ENCODE peak calls at places on chromosomes 16 and 17, in six cellular contexts. W is CD8-positive, alpha-beta T cell; G is ascending aorta; K is astrocyte; E is GM12864; I is lower lobe of right lung. Y is an unnamed sample.

GRCh38 chr17:63476857-63477470 is at the start of gene ACE:
- DNase-seq in W (peak), G (no peak), K (peak), E (no peak), I (no peak), Y (peak)

GRCh38 chr16:81456523-81457325 is 12.1 kb downstream of the CMIP start:
- DNase-seq in W (no peak), G (no peak), K (no peak), E (no peak), I (peak), Y (no peak)

GRCh38 chr17:46977750-46978488 is 1.1 kb downstream of the RPRML start:
- DNase-seq in W (no peak), G (no peak), K (no peak), E (no peak), I (no peak), Y (no peak)

GRCh38 chr16:72195609-72196008 is 23.7 kb upstream of the PMFBP1 start:
- DNase-seq in W (no peak), G (no peak), K (no peak), E (no peak), I (no peak), Y (no peak)

GRCh38 chr17:9050801-9051401 is 29.6 kb downstream of the NTN1 start:
- DNase-seq in W (no peak), G (no peak), K (peak), E (no peak), I (no peak), Y (no peak)

GRCh38 chr16:27740496-27741201 is 190.7 kb downstream of the KATNIP start:
- DNase-seq in W (no peak), G (no peak), K (peak), E (no peak), I (no peak), Y (no peak)

GRCh38 chr17:16449121-16449570 is 33.8 kb downstream of the TRPV2 start:
- DNase-seq in W (no peak), G (no peak), K (peak), E (no peak), I (no peak), Y (no peak)

GRCh38 chr17:57853695-57854094 is 3.9 kb upstream of the MRPS23 start:
- DNase-seq in W (no peak), G (peak), K (no peak), E (no peak), I (no peak), Y (no peak)

GRCh38 chr16:89826531-89827382 is 1.5 kb upstream of the SPIRE2 start:
- DNase-seq in W (no peak), G (no peak), K (no peak), E (no peak), I (no peak), Y (no peak)

GRCh38 chr17:61408151-61409041 is 8.8 kb downstream of the TBX2 start:
- DNase-seq in W (no peak), G (peak), K (no peak), E (no peak), I (peak), Y (peak)

GRCh38 chr17:9402590-9403199 is 172.9 kb downstream of the STX8 start:
- DNase-seq in W (no peak), G (no peak), K (no peak), E (peak), I (no peak), Y (no peak)

GRCh38 chr17:63435681-63436522 is 10.2 kb downstream of the CYB561 start:
- DNase-seq in W (no peak), G (no peak), K (no peak), E (no peak), I (no peak), Y (peak)

GRCh38 chr17:83124871-83125514 is 45.6 kb downstream of the METRNL start:
- DNase-seq in W (no peak), G (peak), K (no peak), E (no peak), I (peak), Y (peak)

GRCh38 chr17:64262125-64262421 is 987 bp downstream of the TEX2 start:
- DNase-seq in W (no peak), G (no peak), K (no peak), E (no peak), I (no peak), Y (no peak)

GRCh38 chr17:52145496-52145895 is 13.0 kb downstream of the CA10 start:
- DNase-seq in W (no peak), G (no peak), K (peak), E (no peak), I (no peak), Y (no peak)

GRCh38 chr16:86990451-86990850 is 326.7 kb downstream of the C16orf95 start:
- DNase-seq in W (no peak), G (no peak), K (no peak), E (no peak), I (no peak), Y (no peak)

GRCh38 chr17:77361986-77362620 is 221.3 kb downstream of the SEC14L1 start:
- DNase-seq in W (no peak), G (no peak), K (no peak), E (no peak), I (no peak), Y (peak)

GRCh38 chr16:142405-142804 is 3.9 kb upstream of the NPRL3 start:
- DNase-seq in W (no peak), G (no peak), K (no peak), E (no peak), I (no peak), Y (no peak)

GRCh38 chr17:39271546-39271945 is 45.8 kb upstream of the STAC2 start:
- DNase-seq in W (no peak), G (no peak), K (no peak), E (no peak), I (no peak), Y (no peak)

GRCh38 chr16:54934536-54935410 is 4.1 kb downstream of the IRX5 start:
- DNase-seq in W (no peak), G (no peak), K (peak), E (no peak), I (peak), Y (no peak)

GRCh38 chr16:11612110-11612981 is 25.6 kb upstream of the LITAF start:
- DNase-seq in W (no peak), G (no peak), K (no peak), E (no peak), I (peak), Y (no peak)

GRCh38 chr16:65120811-65121721 is 797 bp downstream of the CDH11 start:
- DNase-seq in W (no peak), G (no peak), K (peak), E (no peak), I (no peak), Y (peak)

GRCh38 chr17:56085576-56086267 is 67.6 kb upstream of the ANKFN1 start:
- DNase-seq in W (no peak), G (no peak), K (no peak), E (no peak), I (no peak), Y (no peak)

GRCh38 chr16:80862153-80862552 is 57.8 kb upstream of the CDYL2 start:
- DNase-seq in W (no peak), G (no peak), K (no peak), E (no peak), I (no peak), Y (no peak)

GRCh38 chr16:82899731-82900454 is 273.1 kb downstream of the CDH13 start:
- DNase-seq in W (no peak), G (no peak), K (peak), E (no peak), I (no peak), Y (no peak)

GRCh38 chr16:83723244-83723643 is 84.5 kb upstream of the HSBP1 start:
- DNase-seq in W (no peak), G (no peak), K (peak), E (no peak), I (no peak), Y (no peak)

GRCh38 chr17:43599835-43600234 is 53.7 kb upstream of the ETV4 start:
- DNase-seq in W (no peak), G (no peak), K (peak), E (no peak), I (no peak), Y (no peak)

GRCh38 chr17:44555056-44555455 is 2.2 kb upstream of the FZD2 start:
- DNase-seq in W (no peak), G (no peak), K (no peak), E (no peak), I (no peak), Y (no peak)

GRCh38 chr16:1902547-1903219 is 15.5 kb downstream of the HS3ST6 start:
- DNase-seq in W (no peak), G (no peak), K (no peak), E (no peak), I (no peak), Y (no peak)

GRCh38 chr16:72428611-72429376 is 256.8 kb upstream of the PMFBP1 start:
- DNase-seq in W (no peak), G (no peak), K (no peak), E (no peak), I (no peak), Y (no peak)

GRCh38 chr16:80852261-80852872 is 48.0 kb upstream of the CDYL2 start:
- DNase-seq in W (no peak), G (no peak), K (peak), E (peak), I (no peak), Y (no peak)

GRCh38 chr16:6969594-6969993 is 363.1 kb upstream of the RBFOX1 start:
- DNase-seq in W (no peak), G (no peak), K (no peak), E (no peak), I (no peak), Y (no peak)

GRCh38 chr17:39845052-39845976 is 18.8 kb downstream of the IKZF3 start:
- DNase-seq in W (no peak), G (no peak), K (no peak), E (no peak), I (no peak), Y (no peak)

GRCh38 chr16:71526111-71526998 is at the start of gene CHST4:
- DNase-seq in W (no peak), G (no peak), K (peak), E (no peak), I (no peak), Y (no peak)

DNA sequence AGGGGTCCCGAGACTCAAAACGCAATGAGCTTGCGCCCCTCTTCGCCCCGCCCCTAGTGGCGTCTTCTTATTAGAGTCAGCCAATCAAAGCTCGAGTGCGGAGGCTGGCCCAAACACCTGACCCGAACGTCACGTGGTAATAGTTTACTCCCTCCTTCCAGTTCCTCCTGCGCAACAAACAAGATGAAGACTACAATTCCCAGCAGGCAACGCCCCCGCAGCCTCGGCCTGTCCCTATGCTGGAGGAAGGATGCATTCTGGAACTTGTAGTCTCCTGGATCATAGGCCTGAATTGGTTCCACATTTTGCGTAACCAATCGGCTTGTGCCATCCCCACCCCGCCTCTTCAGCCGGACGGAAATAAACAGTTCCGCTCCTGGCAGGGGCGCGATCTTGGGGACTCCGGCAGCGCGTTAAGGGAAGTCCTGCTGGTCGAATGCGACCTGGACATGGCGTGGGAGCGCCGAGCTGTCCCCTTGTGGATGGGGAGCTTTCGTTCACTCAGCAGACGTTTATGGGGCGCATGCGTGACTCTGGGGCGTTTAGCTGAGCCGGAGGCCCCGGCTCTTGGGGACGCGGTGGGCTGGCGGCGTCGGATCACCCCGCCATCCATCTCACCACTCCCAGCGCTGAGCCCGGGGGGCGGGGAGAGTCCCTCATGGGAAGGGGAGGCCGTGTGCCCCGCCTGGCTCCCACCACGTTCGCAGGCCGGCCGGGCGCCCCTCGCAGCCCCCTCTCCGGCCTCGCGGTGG is at the start of gene WBP2:
- DNase-seq in W (peak), G (peak), K (peak), E (peak), I (peak), Y (peak)
- TF ChIP-seq CTCF in W (no peak), G (peak), K (peak), E (peak), I (peak), Y (peak)

DNA sequence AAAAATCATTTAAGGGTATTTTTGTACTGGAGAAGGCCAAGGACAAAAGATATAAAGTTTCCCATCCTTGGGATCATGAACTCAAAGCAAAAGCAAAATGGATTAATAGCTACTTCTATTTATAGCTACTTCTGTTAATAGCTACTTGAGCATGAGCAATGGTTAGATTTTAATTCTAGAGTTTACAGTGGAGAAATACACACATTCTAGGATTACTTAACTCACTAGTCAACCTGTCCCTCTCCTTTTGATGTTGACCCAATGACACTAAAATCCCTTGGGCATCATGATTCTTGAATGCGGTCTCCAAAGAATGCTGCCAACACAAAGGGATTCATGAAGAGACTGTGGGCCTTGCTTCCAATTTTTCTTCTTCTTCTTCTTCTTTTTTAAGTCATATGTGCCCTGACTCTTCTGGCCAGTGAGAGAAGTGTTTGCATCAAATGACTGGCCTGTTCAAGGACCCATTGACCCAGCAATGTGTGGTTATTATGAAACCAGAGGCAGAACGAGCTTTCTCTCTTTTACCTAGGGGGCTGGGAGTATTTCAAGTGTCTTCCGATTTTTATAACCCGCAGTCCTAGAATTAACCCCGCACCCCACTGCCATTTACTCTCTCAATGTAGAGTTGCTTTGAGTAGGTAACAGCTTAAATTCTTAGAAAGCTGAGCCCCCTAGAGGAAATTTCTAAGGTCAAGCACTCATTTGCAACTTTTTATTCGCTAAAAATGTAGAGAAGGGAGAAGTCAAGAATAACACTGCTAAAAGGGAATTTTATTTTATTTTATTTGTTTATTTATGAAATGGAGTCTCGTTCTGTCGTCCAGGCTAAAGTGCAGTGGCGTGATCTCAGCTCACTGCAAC is 34.6 kb downstream of the OTOA start:
- DNase-seq in W (no peak), G (no peak), K (no peak), E (no peak), I (no peak), Y (no peak)
- TF ChIP-seq CTCF in W (no peak), G (no peak), K (no peak), E (no peak), I (no peak), Y (no peak)

GRCh38 chr16:58515125-58515870 is at the start of gene SETD6:
- DNase-seq in W (peak), G (peak), K (peak), E (peak), I (peak), Y (peak)

GRCh38 chr16:58518083-58518979 is 3.0 kb downstream of the SETD6 start:
- DNase-seq in W (no peak), G (no peak), K (no peak), E (no peak), I (no peak), Y (no peak)

GRCh38 chr16:58516768-58517107 is 1.4 kb downstream of the SETD6 start:
- DNase-seq in W (no peak), G (no peak), K (no peak), E (no peak), I (no peak), Y (no peak)

GRCh38 chr16:58513874-58514273 is 1.4 kb upstream of the SETD6 start:
- DNase-seq in W (no peak), G (no peak), K (peak), E (no peak), I (no peak), Y (no peak)

GRCh38 chr16:58515871-58516767 is 802 bp downstream of the SETD6 start:
- DNase-seq in W (peak), G (no peak), K (no peak), E (no peak), I (peak), Y (peak)
- TF ChIP-seq CTCF in W (no peak), G (no peak), K (no peak), E (no peak), I (no peak), Y (peak)

GRCh38 chr17:80453126-80453979 is 23.1 kb downstream of the NPTX1 start:
- DNase-seq in W (no peak), G (no peak), K (no peak), E (no peak), I (no peak), Y (no peak)

GRCh38 chr17:80455784-80456183 is 20.6 kb downstream of the NPTX1 start:
- DNase-seq in W (no peak), G (no peak), K (no peak), E (no peak), I (no peak), Y (no peak)

GRCh38 chr17:80455328-80455710 is 21.1 kb downstream of the NPTX1 start:
- DNase-seq in W (no peak), G (no peak), K (no peak), E (peak), I (no peak), Y (no peak)

GRCh38 chr17:80453980-80454556 is 22.3 kb downstream of the NPTX1 start:
- DNase-seq in W (no peak), G (no peak), K (no peak), E (no peak), I (no peak), Y (no peak)

DNA sequence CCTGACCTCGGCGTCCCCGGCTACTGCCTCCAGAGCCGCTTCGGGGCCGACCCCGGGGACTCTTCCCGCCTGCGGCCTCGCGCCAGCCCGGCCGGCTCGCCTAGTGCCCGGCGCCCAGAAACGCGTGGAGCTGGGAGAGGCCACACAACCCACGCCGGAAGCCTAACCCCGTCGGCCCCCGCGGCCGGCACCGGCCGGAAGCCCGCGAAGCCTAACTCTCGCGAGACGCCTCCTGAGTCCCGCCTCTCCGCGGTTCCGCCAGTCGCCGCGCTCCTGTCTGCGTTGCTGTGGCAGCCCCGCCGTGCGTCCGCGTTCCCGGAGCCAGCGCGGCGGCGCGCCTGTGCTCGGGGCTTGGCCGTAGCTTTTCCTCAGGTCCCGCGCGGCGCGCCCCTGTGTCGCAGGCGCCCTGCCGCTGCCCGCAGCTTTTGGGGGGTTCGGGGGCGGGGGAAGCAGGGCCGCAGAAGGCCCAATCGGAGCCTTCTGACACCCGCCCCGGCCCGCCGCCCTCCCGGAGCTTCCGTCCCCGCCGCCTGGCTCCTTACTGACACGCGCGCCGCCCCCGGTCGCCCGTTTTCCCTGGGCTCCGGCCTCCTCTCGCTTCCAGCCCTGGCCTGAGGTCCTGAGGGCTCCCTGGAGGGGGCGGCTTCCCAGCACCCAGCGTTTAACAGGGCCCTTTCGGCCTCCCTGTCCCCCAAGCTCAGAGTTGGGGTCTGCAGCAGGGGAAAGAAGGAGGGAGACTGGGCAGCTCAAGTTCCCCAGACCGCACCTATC is 21.7 kb downstream of the NPTX1 start:
- DNase-seq in W (peak), G (peak), K (peak), E (peak), I (peak), Y (peak)
- TF ChIP-seq CTCF in W (no peak), G (no peak), K (no peak), E (no peak), I (no peak), Y (peak)

GRCh38 chr17:73782641-73783381 is 138.6 kb upstream of the SDK2 start:
- DNase-seq in W (no peak), G (no peak), K (no peak), E (no peak), I (no peak), Y (no peak)
- TF ChIP-seq CTCF in W (no peak), G (no peak), K (no peak), E (no peak), I (peak), Y (no peak)

GRCh38 chr16:25140459-25140858 is 28.9 kb downstream of the LCMT1 start:
- DNase-seq in W (no peak), G (no peak), K (peak), E (no peak), I (no peak), Y (no peak)

GRCh38 chr16:25138130-25138529 is 26.6 kb downstream of the LCMT1 start:
- DNase-seq in W (no peak), G (no peak), K (no peak), E (no peak), I (no peak), Y (no peak)

GRCh38 chr16:25134306-25134705 is 22.8 kb downstream of the LCMT1 start:
- DNase-seq in W (no peak), G (no peak), K (peak), E (no peak), I (no peak), Y (no peak)

DNA sequence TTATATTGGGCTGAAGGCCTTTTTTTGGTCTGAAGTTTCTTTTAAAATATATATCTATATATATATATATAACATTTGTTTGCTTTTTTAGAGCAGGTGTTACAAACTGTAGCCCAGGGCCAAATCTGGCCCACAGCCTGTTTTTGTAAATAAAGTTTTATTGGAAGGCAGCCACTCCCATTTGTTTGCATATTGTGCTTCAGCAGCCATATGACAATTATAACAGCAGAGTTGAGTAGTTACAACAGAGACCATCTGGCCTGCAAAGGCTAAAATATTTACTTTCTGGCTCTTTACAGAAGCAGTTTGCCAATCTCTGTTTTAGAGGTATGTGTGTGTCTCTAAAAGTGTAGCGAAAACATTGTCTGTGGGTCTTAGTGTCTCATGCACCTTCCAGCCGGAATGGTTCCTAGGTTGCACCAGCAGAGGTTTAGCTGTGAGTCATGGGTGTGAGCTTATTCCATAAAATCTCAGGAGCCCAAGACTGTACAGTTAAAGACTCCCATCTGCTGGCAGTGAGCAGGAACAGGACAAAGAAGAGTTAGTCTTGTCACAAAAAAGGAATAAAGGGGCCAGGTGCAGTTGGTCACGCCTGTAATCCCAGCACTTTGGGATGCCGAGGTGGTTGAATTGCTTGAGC is 23.8 kb downstream of the LCMT1 start:
- DNase-seq in W (no peak), G (no peak), K (peak), E (no peak), I (no peak), Y (no peak)
- TF ChIP-seq CTCF in W (no peak), G (no peak), K (peak), E (no peak), I (no peak), Y (peak)

Y was measured in chondrocyte.